ENCODE peak calls at places on chromosome 14, in eight cellular contexts. Y is omental fat pad, M is fibroblast of lung, I is right lobe of liver, J is caudate nucleus, W is endothelial cell of umbilical vein, N is COR-L47, A is T-helper 2 cell. R is an unnamed sample.

GRCh38 chr14:67387195-67387594 is 24.8 kb downstream of the PLEK2 start:
- DNase-seq in N (no peak), M (no peak), I (no peak), A (no peak), Y (no peak), J (no peak), W (no peak), R (no peak)

GRCh38 chr14:58646479-58646878 is 8.7 kb downstream of the DACT1 start:
- DNase-seq in A (no peak), J (no peak), I (no peak), M (no peak), N (no peak), W (no peak), Y (no peak), R (no peak)

GRCh38 chr14:100117647-100118376 is 41.6 kb downstream of the DEGS2 start:
- DNase-seq in Y (no peak), I (no peak), M (no peak), A (no peak), J (no peak), W (no peak), N (peak), R (no peak)

GRCh38 chr14:96584907-96585671 is 82.9 kb downstream of the PAPOLA start:
- DNase-seq in A (no peak), Y (no peak), M (no peak), I (no peak), J (no peak), N (no peak), W (no peak), R (no peak)

GRCh38 chr14:100665518-100666032 is 61.1 kb upstream of the DLK1 start:
- DNase-seq in A (no peak), W (no peak), N (no peak), M (peak), J (no peak), Y (no peak), I (no peak), R (peak)

GRCh38 chr14:96176275-96176674 is 28.4 kb upstream of the BDKRB2 start:
- DNase-seq in Y (no peak), W (no peak), J (no peak), M (peak), N (no peak), I (no peak), A (no peak), R (no peak)

GRCh38 chr14:22213110-22213509 is 375.9 kb downstream of the DAD1 start:
- DNase-seq in I (no peak), Y (no peak), M (peak), W (no peak), J (no peak), N (no peak), A (no peak), R (no peak)

GRCh38 chr14:67059576-67059975 is 129.7 kb upstream of the GARIN2 start:
- DNase-seq in N (no peak), A (no peak), W (no peak), M (no peak), Y (no peak), J (no peak), I (no peak), R (no peak)

GRCh38 chr14:79334272-79334671 is 877.0 kb downstream of the DIO2 start:
- DNase-seq in N (no peak), A (no peak), W (no peak), I (no peak), M (no peak), J (no peak), Y (no peak), R (no peak)

GRCh38 chr14:64507376-64508156 is 3.0 kb downstream of the ZBTB1 start:
- DNase-seq in Y (no peak), I (no peak), A (no peak), N (peak), W (no peak), M (peak), J (no peak), R (no peak)

GRCh38 chr14:102181187-102181586 is 41.5 kb downstream of the WDR20 start:
- DNase-seq in I (no peak), J (no peak), M (no peak), W (no peak), Y (no peak), A (no peak), N (no peak), R (no peak)

GRCh38 chr14:100994082-100994481 is 90.6 kb upstream of the RTL1 start:
- DNase-seq in J (no peak), W (peak), N (no peak), M (peak), I (no peak), A (no peak), Y (no peak), R (no peak)

GRCh38 chr14:54901380-54902142 is 1.1 kb downstream of the GCH1 start:
- DNase-seq in J (no peak), N (peak), A (no peak), M (no peak), I (peak), W (peak), Y (no peak), R (no peak)

GRCh38 chr14:51069065-51069464 is 25.8 kb downstream of the TRIM9 start:
- DNase-seq in I (no peak), A (no peak), Y (no peak), M (no peak), W (no peak), J (no peak), N (no peak), R (no peak)

GRCh38 chr14:51513933-51514332 is 137.8 kb upstream of the FRMD6 start:
- DNase-seq in N (no peak), J (no peak), I (no peak), W (no peak), A (no peak), Y (no peak), M (no peak), R (no peak)

GRCh38 chr14:62179367-62180018 is 417.3 kb downstream of the SNAPC1 start:
- DNase-seq in A (no peak), N (peak), W (peak), I (peak), J (no peak), Y (no peak), M (peak), R (no peak)

GRCh38 chr14:90061849-90062794 is at the start of gene KCNK13:
- DNase-seq in M (no peak), W (peak), Y (no peak), A (no peak), N (peak), I (peak), J (no peak), R (no peak)

GRCh38 chr14:99075771-99076370 is 196.1 kb downstream of the BCL11B start:
- DNase-seq in W (no peak), J (no peak), Y (no peak), I (no peak), N (no peak), M (no peak), A (no peak), R (no peak)

GRCh38 chr14:77053046-77053841 is 24.7 kb upstream of the IRF2BPL start:
- DNase-seq in J (no peak), I (peak), N (peak), W (peak), M (peak), A (peak), Y (peak), R (peak)

GRCh38 chr14:76950043-76951020 is 78.2 kb downstream of the IRF2BPL start:
- DNase-seq in N (no peak), Y (no peak), J (no peak), I (no peak), W (peak), A (no peak), M (peak), R (no peak)

GRCh38 chr14:20493634-20494033 is 11.7 kb upstream of the RNASE10 start:
- DNase-seq in M (no peak), J (no peak), Y (no peak), W (no peak), A (no peak), N (no peak), I (no peak), R (no peak)

GRCh38 chr14:21921453-21921852 is 247.8 kb upstream of the OR4E1 start:
- DNase-seq in W (no peak), M (no peak), Y (no peak), A (no peak), N (no peak), J (no peak), I (no peak), R (no peak)

GRCh38 chr14:93520053-93520607 is 89.4 kb downstream of the UNC79 start:
- DNase-seq in I (no peak), J (no peak), M (no peak), Y (no peak), N (peak), W (no peak), A (no peak), R (no peak)

GRCh38 chr14:89383171-89383845 is 33.7 kb downstream of the FOXN3 start:
- DNase-seq in I (no peak), J (no peak), W (no peak), M (no peak), Y (no peak), A (no peak), N (no peak), R (no peak)

GRCh38 chr14:69481815-69482568 is 2.5 kb upstream of the PLEKHD1 start:
- DNase-seq in W (no peak), A (no peak), I (no peak), Y (no peak), M (no peak), J (no peak), N (no peak), R (no peak)

GRCh38 chr14:61875483-61875882 is 113.3 kb downstream of the SNAPC1 start:
- DNase-seq in J (no peak), Y (no peak), M (no peak), A (no peak), I (no peak), N (no peak), W (no peak), R (no peak)

GRCh38 chr14:104280085-104280901 is 141.9 kb downstream of the KIF26A start:
- DNase-seq in W (no peak), Y (no peak), I (peak), J (no peak), A (no peak), M (no peak), N (no peak), R (no peak)

GRCh38 chr14:94123868-94124267 is 5.5 kb downstream of the IFI27L2 start:
- DNase-seq in Y (no peak), M (no peak), A (no peak), N (no peak), W (no peak), J (no peak), I (no peak), R (no peak)

GRCh38 chr14:39666386-39666785 is 234.2 kb upstream of the FBXO33 start:
- DNase-seq in J (no peak), A (no peak), I (no peak), M (no peak), W (no peak), Y (no peak), N (no peak), R (no peak)

GRCh38 chr14:93301821-93302447 is 30.9 kb downstream of the BTBD7 start:
- DNase-seq in W (no peak), I (no peak), Y (no peak), M (no peak), A (no peak), J (no peak), N (no peak), R (no peak)

GRCh38 chr14:69910871-69911270 is 31.7 kb downstream of the SMOC1 start:
- DNase-seq in I (no peak), M (no peak), N (no peak), W (no peak), A (no peak), J (no peak), Y (no peak), R (peak)

GRCh38 chr14:64632056-64632455 is 72.2 kb upstream of the PLEKHG3 start:
- DNase-seq in J (no peak), M (no peak), N (no peak), I (no peak), W (no peak), A (no peak), Y (no peak), R (no peak)